ENCODE peak calls at places on chromosomes 4 and X, in eight cellular contexts. One of them, this sample, is unnamed.

GRCh38 chr4:129839687-129840086 is 743.7 kb downstream of the C4orf33 start:
- ATAC-seq in A549: no peak
- ATAC-seq in pancreas: no peak
- ATAC-seq in HepG2: no peak
- ATAC-seq in upper lobe of right lung: no peak
- ATAC-seq in foreskin keratinocyte: peak
- ATAC-seq in lower lobe of right lung: no peak
- ATAC-seq in naive thymus-derived CD4-positive, alpha-beta T cell: no peak
- ATAC-seq in this sample: no peak

GRCh38 chr4:84971319-84971932 is 4.9 kb upstream of the WDFY3 start:
- ATAC-seq in A549: no peak
- ATAC-seq in pancreas: no peak
- ATAC-seq in HepG2: peak
- ATAC-seq in upper lobe of right lung: peak
- ATAC-seq in foreskin keratinocyte: no peak
- ATAC-seq in lower lobe of right lung: no peak
- ATAC-seq in naive thymus-derived CD4-positive, alpha-beta T cell: no peak
- ATAC-seq in this sample: no peak

GRCh38 chrX:5617666-5618065 is 611.0 kb downstream of the NLGN4X start:
- ATAC-seq in A549: no peak
- ATAC-seq in pancreas: no peak
- ATAC-seq in HepG2: no peak
- ATAC-seq in upper lobe of right lung: no peak
- ATAC-seq in foreskin keratinocyte: no peak
- ATAC-seq in lower lobe of right lung: no peak
- ATAC-seq in naive thymus-derived CD4-positive, alpha-beta T cell: no peak
- ATAC-seq in this sample: no peak

GRCh38 chr4:154010377-154010776 is 221.5 kb upstream of the SFRP2 start:
- ATAC-seq in A549: no peak
- ATAC-seq in pancreas: no peak
- ATAC-seq in HepG2: no peak
- ATAC-seq in upper lobe of right lung: no peak
- ATAC-seq in foreskin keratinocyte: no peak
- ATAC-seq in lower lobe of right lung: no peak
- ATAC-seq in naive thymus-derived CD4-positive, alpha-beta T cell: no peak
- ATAC-seq in this sample: peak

GRCh38 chrX:22060451-22060940 is 28.4 kb downstream of the PHEX start:
- ATAC-seq in A549: no peak
- ATAC-seq in pancreas: no peak
- ATAC-seq in HepG2: no peak
- ATAC-seq in upper lobe of right lung: no peak
- ATAC-seq in foreskin keratinocyte: peak
- ATAC-seq in lower lobe of right lung: peak
- ATAC-seq in naive thymus-derived CD4-positive, alpha-beta T cell: no peak
- ATAC-seq in this sample: no peak

GRCh38 chr4:86547140-86547539 is 47.0 kb upstream of the PTPN13 start:
- ATAC-seq in A549: no peak
- ATAC-seq in pancreas: no peak
- ATAC-seq in HepG2: no peak
- ATAC-seq in upper lobe of right lung: no peak
- ATAC-seq in foreskin keratinocyte: no peak
- ATAC-seq in lower lobe of right lung: no peak
- ATAC-seq in naive thymus-derived CD4-positive, alpha-beta T cell: no peak
- ATAC-seq in this sample: no peak

GRCh38 chr4:169251291-169252235 is 19.2 kb downstream of the SH3RF1 start:
- ATAC-seq in A549: no peak
- ATAC-seq in pancreas: no peak
- ATAC-seq in HepG2: peak
- ATAC-seq in upper lobe of right lung: no peak
- ATAC-seq in foreskin keratinocyte: peak
- ATAC-seq in lower lobe of right lung: no peak
- ATAC-seq in naive thymus-derived CD4-positive, alpha-beta T cell: no peak
- ATAC-seq in this sample: no peak

GRCh38 chrX:134163836-134164235 is 73.1 kb upstream of the CCDC160 start:
- ATAC-seq in A549: no peak
- ATAC-seq in pancreas: no peak
- ATAC-seq in HepG2: no peak
- ATAC-seq in upper lobe of right lung: no peak
- ATAC-seq in foreskin keratinocyte: no peak
- ATAC-seq in lower lobe of right lung: no peak
- ATAC-seq in naive thymus-derived CD4-positive, alpha-beta T cell: no peak
- ATAC-seq in this sample: no peak

GRCh38 chr4:112895785-112896184 is 153.7 kb upstream of the ANK2 start:
- ATAC-seq in A549: no peak
- ATAC-seq in pancreas: no peak
- ATAC-seq in HepG2: no peak
- ATAC-seq in upper lobe of right lung: no peak
- ATAC-seq in foreskin keratinocyte: peak
- ATAC-seq in lower lobe of right lung: no peak
- ATAC-seq in naive thymus-derived CD4-positive, alpha-beta T cell: no peak
- ATAC-seq in this sample: no peak

GRCh38 chr4:3493720-3494492 is 30.8 kb downstream of the DOK7 start:
- ATAC-seq in A549: no peak
- ATAC-seq in pancreas: no peak
- ATAC-seq in HepG2: peak
- ATAC-seq in upper lobe of right lung: no peak
- ATAC-seq in foreskin keratinocyte: no peak
- ATAC-seq in lower lobe of right lung: no peak
- ATAC-seq in naive thymus-derived CD4-positive, alpha-beta T cell: no peak
- ATAC-seq in this sample: peak

GRCh38 chr4:98746936-98747658 is 88.7 kb upstream of the TSPAN5 start:
- ATAC-seq in A549: no peak
- ATAC-seq in pancreas: no peak
- ATAC-seq in HepG2: no peak
- ATAC-seq in upper lobe of right lung: peak
- ATAC-seq in foreskin keratinocyte: no peak
- ATAC-seq in lower lobe of right lung: peak
- ATAC-seq in naive thymus-derived CD4-positive, alpha-beta T cell: no peak
- ATAC-seq in this sample: no peak

GRCh38 chr4:39124885-39125599 is 57.3 kb upstream of the WDR19 start:
- ATAC-seq in A549: no peak
- ATAC-seq in pancreas: no peak
- ATAC-seq in HepG2: no peak
- ATAC-seq in upper lobe of right lung: no peak
- ATAC-seq in foreskin keratinocyte: no peak
- ATAC-seq in lower lobe of right lung: no peak
- ATAC-seq in naive thymus-derived CD4-positive, alpha-beta T cell: no peak
- ATAC-seq in this sample: no peak

GRCh38 chr4:37648084-37648817 is 37.9 kb downstream of the RELL1 start:
- ATAC-seq in A549: peak
- ATAC-seq in pancreas: peak
- ATAC-seq in HepG2: peak
- ATAC-seq in upper lobe of right lung: peak
- ATAC-seq in foreskin keratinocyte: peak
- ATAC-seq in lower lobe of right lung: peak
- ATAC-seq in naive thymus-derived CD4-positive, alpha-beta T cell: peak
- ATAC-seq in this sample: peak

GRCh38 chr4:101039367-101039766 is 308.0 kb downstream of the PPP3CA start:
- ATAC-seq in A549: no peak
- ATAC-seq in pancreas: no peak
- ATAC-seq in HepG2: no peak
- ATAC-seq in upper lobe of right lung: no peak
- ATAC-seq in foreskin keratinocyte: no peak
- ATAC-seq in lower lobe of right lung: no peak
- ATAC-seq in naive thymus-derived CD4-positive, alpha-beta T cell: no peak
- ATAC-seq in this sample: no peak

GRCh38 chr4:180657881-180658280 is 1585.3 kb upstream of the TENM3 start:
- ATAC-seq in A549: no peak
- ATAC-seq in pancreas: no peak
- ATAC-seq in HepG2: no peak
- ATAC-seq in upper lobe of right lung: no peak
- ATAC-seq in foreskin keratinocyte: no peak
- ATAC-seq in lower lobe of right lung: no peak
- ATAC-seq in naive thymus-derived CD4-positive, alpha-beta T cell: no peak
- ATAC-seq in this sample: no peak

GRCh38 chr4:123444298-123444731 is 47.7 kb downstream of the SPRY1 start:
- ATAC-seq in A549: no peak
- ATAC-seq in pancreas: peak
- ATAC-seq in HepG2: peak
- ATAC-seq in upper lobe of right lung: peak
- ATAC-seq in foreskin keratinocyte: no peak
- ATAC-seq in lower lobe of right lung: peak
- ATAC-seq in naive thymus-derived CD4-positive, alpha-beta T cell: peak
- ATAC-seq in this sample: peak

GRCh38 chrX:18619288-18619687 is 52.6 kb downstream of the RS1 start:
- ATAC-seq in A549: no peak
- ATAC-seq in pancreas: peak
- ATAC-seq in HepG2: no peak
- ATAC-seq in upper lobe of right lung: no peak
- ATAC-seq in foreskin keratinocyte: no peak
- ATAC-seq in lower lobe of right lung: peak
- ATAC-seq in naive thymus-derived CD4-positive, alpha-beta T cell: no peak
- ATAC-seq in this sample: no peak

GRCh38 chr4:73970945-73971344 is 10.9 kb downstream of the PF4 start:
- ATAC-seq in A549: no peak
- ATAC-seq in pancreas: no peak
- ATAC-seq in HepG2: no peak
- ATAC-seq in upper lobe of right lung: no peak
- ATAC-seq in foreskin keratinocyte: no peak
- ATAC-seq in lower lobe of right lung: no peak
- ATAC-seq in naive thymus-derived CD4-positive, alpha-beta T cell: no peak
- ATAC-seq in this sample: no peak

GRCh38 chrX:153568612-153569011 is 30.3 kb downstream of the CCNQ start:
- ATAC-seq in A549: peak
- ATAC-seq in pancreas: no peak
- ATAC-seq in HepG2: peak
- ATAC-seq in upper lobe of right lung: no peak
- ATAC-seq in foreskin keratinocyte: no peak
- ATAC-seq in lower lobe of right lung: no peak
- ATAC-seq in naive thymus-derived CD4-positive, alpha-beta T cell: no peak
- ATAC-seq in this sample: no peak

GRCh38 chr4:7705602-7706001 is 234.1 kb downstream of the AFAP1 start:
- ATAC-seq in A549: no peak
- ATAC-seq in pancreas: no peak
- ATAC-seq in HepG2: no peak
- ATAC-seq in upper lobe of right lung: peak
- ATAC-seq in foreskin keratinocyte: no peak
- ATAC-seq in lower lobe of right lung: peak
- ATAC-seq in naive thymus-derived CD4-positive, alpha-beta T cell: no peak
- ATAC-seq in this sample: no peak

GRCh38 chr4:10180927-10181744 is 64.5 kb upstream of the WDR1 start:
- ATAC-seq in A549: no peak
- ATAC-seq in pancreas: no peak
- ATAC-seq in HepG2: no peak
- ATAC-seq in upper lobe of right lung: peak
- ATAC-seq in foreskin keratinocyte: peak
- ATAC-seq in lower lobe of right lung: peak
- ATAC-seq in naive thymus-derived CD4-positive, alpha-beta T cell: peak
- ATAC-seq in this sample: no peak

GRCh38 chr4:8227771-8228318 is 28.8 kb downstream of the SH3TC1 start:
- ATAC-seq in A549: no peak
- ATAC-seq in pancreas: no peak
- ATAC-seq in HepG2: no peak
- ATAC-seq in upper lobe of right lung: no peak
- ATAC-seq in foreskin keratinocyte: no peak
- ATAC-seq in lower lobe of right lung: peak
- ATAC-seq in naive thymus-derived CD4-positive, alpha-beta T cell: no peak
- ATAC-seq in this sample: peak

GRCh38 chr4:119100640-119101039 is 35.0 kb upstream of the MYOZ2 start:
- ATAC-seq in A549: no peak
- ATAC-seq in pancreas: no peak
- ATAC-seq in HepG2: no peak
- ATAC-seq in upper lobe of right lung: peak
- ATAC-seq in foreskin keratinocyte: no peak
- ATAC-seq in lower lobe of right lung: no peak
- ATAC-seq in naive thymus-derived CD4-positive, alpha-beta T cell: peak
- ATAC-seq in this sample: no peak

GRCh38 chr4:5707366-5708133 is 809 bp downstream of the EVC2 start:
- ATAC-seq in A549: no peak
- ATAC-seq in pancreas: no peak
- ATAC-seq in HepG2: no peak
- ATAC-seq in upper lobe of right lung: no peak
- ATAC-seq in foreskin keratinocyte: no peak
- ATAC-seq in lower lobe of right lung: no peak
- ATAC-seq in naive thymus-derived CD4-positive, alpha-beta T cell: no peak
- ATAC-seq in this sample: no peak
- H3K27ac ChIP-seq in A549: peak
- H3K27ac ChIP-seq in pancreas: no peak
- H3K27ac ChIP-seq in HepG2: no peak
- H3K27ac ChIP-seq in upper lobe of right lung: peak
- H3K27ac ChIP-seq in foreskin keratinocyte: peak
- H3K27ac ChIP-seq in lower lobe of right lung: peak
- H3K27ac ChIP-seq in naive thymus-derived CD4-positive, alpha-beta T cell: no peak
- H3K27ac ChIP-seq in this sample: peak

GRCh38 chr4:104470770-104471169 is 23.9 kb downstream of the CXXC4 start:
- ATAC-seq in A549: no peak
- ATAC-seq in pancreas: no peak
- ATAC-seq in HepG2: no peak
- ATAC-seq in upper lobe of right lung: no peak
- ATAC-seq in foreskin keratinocyte: no peak
- ATAC-seq in lower lobe of right lung: no peak
- ATAC-seq in naive thymus-derived CD4-positive, alpha-beta T cell: no peak
- ATAC-seq in this sample: no peak
- H3K27ac ChIP-seq in A549: no peak
- H3K27ac ChIP-seq in pancreas: no peak
- H3K27ac ChIP-seq in HepG2: no peak
- H3K27ac ChIP-seq in upper lobe of right lung: no peak
- H3K27ac ChIP-seq in foreskin keratinocyte: no peak
- H3K27ac ChIP-seq in lower lobe of right lung: no peak
- H3K27ac ChIP-seq in naive thymus-derived CD4-positive, alpha-beta T cell: no peak
- H3K27ac ChIP-seq in this sample: no peak

GRCh38 chr4:173699841-173700475 is 169.9 kb upstream of the HAND2 start:
- ATAC-seq in A549: no peak
- ATAC-seq in pancreas: no peak
- ATAC-seq in HepG2: no peak
- ATAC-seq in upper lobe of right lung: no peak
- ATAC-seq in foreskin keratinocyte: no peak
- ATAC-seq in lower lobe of right lung: no peak
- ATAC-seq in naive thymus-derived CD4-positive, alpha-beta T cell: no peak
- ATAC-seq in this sample: no peak
- H3K27ac ChIP-seq in A549: no peak
- H3K27ac ChIP-seq in pancreas: no peak
- H3K27ac ChIP-seq in HepG2: no peak
- H3K27ac ChIP-seq in upper lobe of right lung: no peak
- H3K27ac ChIP-seq in foreskin keratinocyte: no peak
- H3K27ac ChIP-seq in lower lobe of right lung: no peak
- H3K27ac ChIP-seq in naive thymus-derived CD4-positive, alpha-beta T cell: no peak
- H3K27ac ChIP-seq in this sample: no peak

DNA sequence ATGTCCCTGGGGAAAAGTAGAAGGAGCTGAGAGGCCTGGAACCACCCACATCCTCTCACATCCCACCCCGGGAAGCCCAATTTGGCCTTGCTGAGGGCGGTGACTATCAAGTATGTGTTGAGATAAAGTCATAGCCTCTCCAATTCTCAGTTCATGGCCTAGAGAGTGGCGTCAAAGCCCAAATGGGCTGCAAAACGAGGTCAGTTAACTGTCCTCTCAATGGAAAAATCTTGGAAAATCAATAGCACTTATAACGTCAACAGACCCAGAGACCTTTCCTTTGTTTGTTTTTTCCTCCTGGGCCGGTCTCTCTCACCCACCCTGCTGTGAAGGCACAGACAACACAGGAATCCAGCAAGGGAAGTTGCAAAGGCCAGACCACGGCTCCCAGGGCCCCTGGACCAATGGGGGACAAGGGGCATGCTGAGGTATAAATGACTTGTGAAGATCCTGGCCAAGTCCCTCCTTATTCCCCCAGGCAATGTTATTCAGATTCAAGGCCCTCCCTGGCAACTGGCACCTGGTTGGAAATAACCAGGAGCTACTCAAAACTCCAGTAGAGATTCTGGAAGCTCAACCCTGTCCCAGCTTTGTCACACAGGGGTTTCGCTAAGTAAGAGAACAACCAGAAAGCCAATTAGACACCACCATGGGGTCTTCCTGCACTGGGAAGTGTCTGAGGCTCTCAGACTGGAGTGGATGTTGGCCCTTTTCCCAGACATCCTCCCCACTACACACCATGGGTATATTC is 38.6 kb downstream of the TSC22D3 start:
- ATAC-seq in A549: no peak
- ATAC-seq in pancreas: no peak
- ATAC-seq in HepG2: peak
- ATAC-seq in upper lobe of right lung: no peak
- ATAC-seq in foreskin keratinocyte: no peak
- ATAC-seq in lower lobe of right lung: no peak
- ATAC-seq in naive thymus-derived CD4-positive, alpha-beta T cell: no peak
- ATAC-seq in this sample: no peak
- H3K27ac ChIP-seq in A549: no peak
- H3K27ac ChIP-seq in pancreas: peak
- H3K27ac ChIP-seq in HepG2: no peak
- H3K27ac ChIP-seq in upper lobe of right lung: no peak
- H3K27ac ChIP-seq in foreskin keratinocyte: no peak
- H3K27ac ChIP-seq in lower lobe of right lung: peak
- H3K27ac ChIP-seq in naive thymus-derived CD4-positive, alpha-beta T cell: no peak
- H3K27ac ChIP-seq in this sample: peak

This sample was measured in gastroesophageal sphincter.